ENCODE peak calls at places on chromosomes 2 and 18, in nine cellular contexts. One of them, this sample, is unnamed.

GRCh38 chr2:206850369-206850768 is 85.0 kb downstream of the FASTKD2 start:
- DNase-seq in fibroblast of lung: no peak
- DNase-seq in neuronal stem cell: no peak
- DNase-seq in GM23248: no peak
- DNase-seq in mammary epithelial cell: no peak
- DNase-seq in endodermal cell: no peak
- DNase-seq in kidney: no peak
- DNase-seq in sigmoid colon: no peak
- DNase-seq in NT2/D1: no peak
- DNase-seq in this sample: no peak

GRCh38 chr18:63155169-63155852 is 164.3 kb downstream of the BCL2 start:
- DNase-seq in neuronal stem cell: peak; percentile 41
- DNase-seq in endodermal cell: peak; percentile 98
- DNase-seq in sigmoid colon: peak; percentile 76
- DNase-seq in NT2/D1: peak; percentile 36
- DNase-seq in GM23248: no peak
- DNase-seq in fibroblast of lung: no peak
- DNase-seq in mammary epithelial cell: no peak
- DNase-seq in kidney: peak; percentile 93
- DNase-seq in this sample: peak; percentile 89

GRCh38 chr2:120654383-120655134 is 81.1 kb upstream of the GLI2 start:
- DNase-seq in fibroblast of lung: no peak
- DNase-seq in sigmoid colon: no peak
- DNase-seq in NT2/D1: no peak
- DNase-seq in neuronal stem cell: peak; percentile 6
- DNase-seq in GM23248: no peak
- DNase-seq in kidney: no peak
- DNase-seq in mammary epithelial cell: no peak
- DNase-seq in endodermal cell: peak; percentile 85
- DNase-seq in this sample: peak; percentile 93

GRCh38 chr2:229221641-229222040 is 49.4 kb downstream of the PID1 start:
- DNase-seq in NT2/D1: no peak
- DNase-seq in neuronal stem cell: no peak
- DNase-seq in GM23248: no peak
- DNase-seq in kidney: no peak
- DNase-seq in sigmoid colon: no peak
- DNase-seq in mammary epithelial cell: no peak
- DNase-seq in endodermal cell: no peak
- DNase-seq in fibroblast of lung: no peak
- DNase-seq in this sample: no peak

GRCh38 chr2:227474406-227474805 is 2.5 kb downstream of the AGFG1 start:
- DNase-seq in neuronal stem cell: no peak
- DNase-seq in endodermal cell: no peak
- DNase-seq in sigmoid colon: no peak
- DNase-seq in kidney: no peak
- DNase-seq in fibroblast of lung: no peak
- DNase-seq in GM23248: no peak
- DNase-seq in NT2/D1: no peak
- DNase-seq in mammary epithelial cell: no peak
- DNase-seq in this sample: no peak

GRCh38 chr18:51561821-51562220 is 364.3 kb upstream of the MEX3C start:
- DNase-seq in fibroblast of lung: no peak
- DNase-seq in mammary epithelial cell: no peak
- DNase-seq in NT2/D1: no peak
- DNase-seq in kidney: peak; percentile 56
- DNase-seq in GM23248: no peak
- DNase-seq in neuronal stem cell: no peak
- DNase-seq in endodermal cell: no peak
- DNase-seq in sigmoid colon: no peak
- DNase-seq in this sample: no peak

GRCh38 chr2:240432430-240432819 is 3.0 kb upstream of the GPC1 start:
- DNase-seq in neuronal stem cell: no peak
- DNase-seq in NT2/D1: no peak
- DNase-seq in GM23248: no peak
- DNase-seq in kidney: peak; percentile 40
- DNase-seq in fibroblast of lung: no peak
- DNase-seq in mammary epithelial cell: no peak
- DNase-seq in sigmoid colon: no peak
- DNase-seq in endodermal cell: peak; percentile 32
- DNase-seq in this sample: no peak

GRCh38 chr2:28604284-28604843 is 108.5 kb downstream of the PLB1 start:
- DNase-seq in fibroblast of lung: no peak
- DNase-seq in NT2/D1: no peak
- DNase-seq in endodermal cell: no peak
- DNase-seq in kidney: no peak
- DNase-seq in GM23248: no peak
- DNase-seq in mammary epithelial cell: no peak
- DNase-seq in neuronal stem cell: no peak
- DNase-seq in sigmoid colon: no peak
- DNase-seq in this sample: no peak

DNA sequence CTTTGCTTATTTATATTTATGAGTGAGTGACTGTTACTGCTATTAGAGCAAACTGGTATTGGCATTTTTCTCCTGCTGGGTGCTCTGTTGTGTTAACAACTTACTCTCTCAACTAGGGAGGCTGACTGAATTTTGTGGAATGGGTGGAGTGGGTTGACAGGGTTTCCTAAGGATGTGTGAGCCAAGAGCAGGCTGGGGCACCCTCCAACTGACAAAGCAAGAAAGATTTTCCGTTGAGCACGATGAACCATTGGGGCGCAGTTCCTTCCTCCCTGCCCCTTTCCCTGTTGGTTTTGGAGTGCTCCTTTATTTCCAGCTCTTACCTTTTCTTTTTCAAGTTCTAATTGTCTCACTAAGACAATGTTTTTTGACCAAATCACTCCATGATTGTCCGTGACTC is 20.3 kb downstream of the SEH1L start:
- DNase-seq in GM23248: no peak
- DNase-seq in kidney: no peak
- DNase-seq in NT2/D1: no peak
- DNase-seq in sigmoid colon: no peak
- DNase-seq in neuronal stem cell: no peak
- DNase-seq in endodermal cell: no peak
- DNase-seq in fibroblast of lung: no peak
- DNase-seq in mammary epithelial cell: no peak
- DNase-seq in this sample: no peak
- H3K36me3 ChIP-seq in GM23248: peaks cover 32% of the 10 kb centered on the region
- H3K36me3 ChIP-seq in kidney: peaks cover 19% of the 10 kb centered on the region
- H3K36me3 ChIP-seq in NT2/D1: peaks cover 61% of the 10 kb centered on the region
- H3K36me3 ChIP-seq in sigmoid colon: peaks cover 10% of the 10 kb centered on the region
- H3K36me3 ChIP-seq in neuronal stem cell: peaks cover 22% of the 10 kb centered on the region
- H3K36me3 ChIP-seq in endodermal cell: peaks cover 79% of the 10 kb centered on the region
- H3K36me3 ChIP-seq in fibroblast of lung: peaks cover 5% of the 10 kb centered on the region
- H3K36me3 ChIP-seq in mammary epithelial cell: peaks cover 36% of the 10 kb centered on the region
- H3K36me3 ChIP-seq in this sample: peaks cover 10% of the 10 kb centered on the region

GRCh38 chr2:216502776-216503629 is 4.4 kb downstream of the RPL37A start:
- DNase-seq in neuronal stem cell: no peak
- DNase-seq in GM23248: no peak
- DNase-seq in kidney: no peak
- DNase-seq in mammary epithelial cell: no peak
- DNase-seq in sigmoid colon: no peak
- DNase-seq in fibroblast of lung: no peak
- DNase-seq in endodermal cell: no peak
- DNase-seq in NT2/D1: no peak
- DNase-seq in this sample: no peak

GRCh38 chr2:216501854-216502253 is 3.2 kb downstream of the RPL37A start:
- DNase-seq in kidney: no peak
- DNase-seq in sigmoid colon: no peak
- DNase-seq in NT2/D1: no peak
- DNase-seq in mammary epithelial cell: no peak
- DNase-seq in fibroblast of lung: no peak
- DNase-seq in GM23248: no peak
- DNase-seq in endodermal cell: no peak
- DNase-seq in neuronal stem cell: no peak
- DNase-seq in this sample: no peak

GRCh38 chr2:216503697-216504375 is 5.2 kb downstream of the RPL37A start:
- DNase-seq in NT2/D1: no peak
- DNase-seq in sigmoid colon: no peak
- DNase-seq in fibroblast of lung: no peak
- DNase-seq in endodermal cell: no peak
- DNase-seq in GM23248: no peak
- DNase-seq in neuronal stem cell: no peak
- DNase-seq in kidney: no peak
- DNase-seq in mammary epithelial cell: no peak
- DNase-seq in this sample: no peak

GRCh38 chr2:216505133-216506106 is 6.8 kb downstream of the RPL37A start:
- DNase-seq in endodermal cell: no peak
- DNase-seq in sigmoid colon: no peak
- DNase-seq in kidney: no peak
- DNase-seq in fibroblast of lung: no peak
- DNase-seq in NT2/D1: no peak
- DNase-seq in neuronal stem cell: no peak
- DNase-seq in mammary epithelial cell: no peak
- DNase-seq in GM23248: no peak
- DNase-seq in this sample: no peak

GRCh38 chr2:216504376-216504762 is 5.7 kb downstream of the RPL37A start:
- DNase-seq in neuronal stem cell: no peak
- DNase-seq in kidney: no peak
- DNase-seq in mammary epithelial cell: no peak
- DNase-seq in endodermal cell: no peak
- DNase-seq in fibroblast of lung: no peak
- DNase-seq in NT2/D1: no peak
- DNase-seq in GM23248: no peak
- DNase-seq in sigmoid colon: no peak
- DNase-seq in this sample: no peak
- H3K36me3 ChIP-seq in neuronal stem cell: peaks cover 44% of the 10 kb centered on the region
- H3K36me3 ChIP-seq in kidney: peaks cover 48% of the 10 kb centered on the region
- H3K36me3 ChIP-seq in mammary epithelial cell: peaks cover 58% of the 10 kb centered on the region
- H3K36me3 ChIP-seq in endodermal cell: peaks cover 60% of the 10 kb centered on the region
- H3K36me3 ChIP-seq in fibroblast of lung: peaks cover 26% of the 10 kb centered on the region
- H3K36me3 ChIP-seq in NT2/D1: peaks cover 67% of the 10 kb centered on the region
- H3K36me3 ChIP-seq in GM23248: peaks cover 64% of the 10 kb centered on the region
- H3K36me3 ChIP-seq in sigmoid colon: peaks cover 37% of the 10 kb centered on the region
- H3K36me3 ChIP-seq in this sample: peaks cover 49% of the 10 kb centered on the region

GRCh38 chr2:179613701-179614100 is 247.7 kb downstream of the ZNF385B start:
- DNase-seq in endodermal cell: no peak
- DNase-seq in fibroblast of lung: peak; percentile 36
- DNase-seq in sigmoid colon: no peak
- DNase-seq in mammary epithelial cell: peak; percentile 23
- DNase-seq in NT2/D1: no peak
- DNase-seq in neuronal stem cell: no peak
- DNase-seq in GM23248: peak; percentile 71
- DNase-seq in kidney: no peak
- DNase-seq in this sample: no peak

GRCh38 chr2:179612108-179612507 is 249.3 kb downstream of the ZNF385B start:
- DNase-seq in fibroblast of lung: peak; percentile 46
- DNase-seq in GM23248: peak; percentile 80
- DNase-seq in kidney: no peak
- DNase-seq in sigmoid colon: no peak
- DNase-seq in mammary epithelial cell: no peak
- DNase-seq in endodermal cell: no peak
- DNase-seq in neuronal stem cell: no peak
- DNase-seq in NT2/D1: no peak
- DNase-seq in this sample: no peak

GRCh38 chr2:179614121-179614520 is 247.3 kb downstream of the ZNF385B start:
- DNase-seq in neuronal stem cell: no peak
- DNase-seq in fibroblast of lung: peak; percentile 38
- DNase-seq in endodermal cell: no peak
- DNase-seq in kidney: no peak
- DNase-seq in sigmoid colon: no peak
- DNase-seq in NT2/D1: no peak
- DNase-seq in GM23248: peak; percentile 58
- DNase-seq in mammary epithelial cell: no peak
- DNase-seq in this sample: no peak

GRCh38 chr2:179613299-179613651 is 248.1 kb downstream of the ZNF385B start:
- DNase-seq in mammary epithelial cell: no peak
- DNase-seq in fibroblast of lung: no peak
- DNase-seq in GM23248: peak; percentile 1
- DNase-seq in endodermal cell: no peak
- DNase-seq in NT2/D1: no peak
- DNase-seq in kidney: no peak
- DNase-seq in neuronal stem cell: no peak
- DNase-seq in sigmoid colon: no peak
- DNase-seq in this sample: no peak

DNA sequence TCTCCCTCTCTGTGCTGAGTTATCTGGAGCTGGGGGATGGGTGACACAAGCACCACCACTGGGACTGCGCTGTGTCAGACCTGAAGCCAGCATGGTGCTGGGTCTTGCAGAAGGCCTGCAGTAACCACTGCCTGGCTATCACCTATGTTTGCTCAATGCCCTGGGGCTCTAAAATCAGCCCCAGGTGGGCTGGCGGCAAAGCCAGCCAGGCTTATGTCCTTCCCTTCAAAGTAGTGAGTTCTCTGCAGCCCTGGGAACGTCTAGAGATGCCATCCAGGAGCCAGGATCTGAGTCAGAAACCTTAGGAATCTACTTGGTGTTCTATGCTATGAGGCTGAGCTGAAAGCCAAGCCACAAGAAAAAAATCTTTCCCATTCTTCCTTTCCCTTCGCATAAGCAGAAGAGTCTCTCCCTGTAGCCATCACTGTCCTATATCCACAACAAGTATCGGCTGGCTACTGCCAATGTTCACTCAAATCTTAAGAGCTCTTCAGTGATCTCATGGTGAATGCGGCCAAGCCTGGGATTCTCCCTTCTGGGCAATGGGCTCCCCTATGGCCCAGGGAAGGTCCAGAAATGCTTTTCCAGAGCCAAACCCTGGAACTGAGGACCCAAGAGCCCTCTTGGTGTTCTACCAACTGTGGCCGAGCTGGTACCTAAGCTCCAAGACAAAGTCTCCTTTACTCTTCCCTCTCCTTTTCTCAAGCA is 248.7 kb downstream of the ZNF385B start:
- DNase-seq in sigmoid colon: no peak
- DNase-seq in NT2/D1: no peak
- DNase-seq in endodermal cell: peak; percentile 62
- DNase-seq in mammary epithelial cell: no peak
- DNase-seq in kidney: no peak
- DNase-seq in fibroblast of lung: peak; percentile 22
- DNase-seq in GM23248: peak; percentile 30
- DNase-seq in neuronal stem cell: no peak
- DNase-seq in this sample: no peak
- H3K36me3 ChIP-seq in sigmoid colon: no peaks in the 10 kb centered on the region
- H3K36me3 ChIP-seq in NT2/D1: no peaks in the 10 kb centered on the region
- H3K36me3 ChIP-seq in endodermal cell: no peaks in the 10 kb centered on the region
- H3K36me3 ChIP-seq in mammary epithelial cell: no peaks in the 10 kb centered on the region
- H3K36me3 ChIP-seq in kidney: no peaks in the 10 kb centered on the region
- H3K36me3 ChIP-seq in fibroblast of lung: no peaks in the 10 kb centered on the region
- H3K36me3 ChIP-seq in GM23248: no peaks in the 10 kb centered on the region
- H3K36me3 ChIP-seq in neuronal stem cell: peaks cover 3% of the 10 kb centered on the region
- H3K36me3 ChIP-seq in this sample: no peaks in the 10 kb centered on the region

GRCh38 chr2:86482034-86482433 is 40.9 kb downstream of the KDM3A start:
- DNase-seq in NT2/D1: no peak
- DNase-seq in fibroblast of lung: peak; percentile 27
- DNase-seq in GM23248: peak; percentile 45
- DNase-seq in mammary epithelial cell: peak; percentile 66
- DNase-seq in sigmoid colon: no peak
- DNase-seq in endodermal cell: no peak
- DNase-seq in neuronal stem cell: no peak
- DNase-seq in kidney: no peak
- DNase-seq in this sample: no peak

GRCh38 chr2:86480105-86480504 is 38.9 kb downstream of the KDM3A start:
- DNase-seq in sigmoid colon: peak; percentile 68
- DNase-seq in GM23248: peak; percentile 42
- DNase-seq in mammary epithelial cell: no peak
- DNase-seq in fibroblast of lung: no peak
- DNase-seq in neuronal stem cell: no peak
- DNase-seq in kidney: no peak
- DNase-seq in NT2/D1: no peak
- DNase-seq in endodermal cell: no peak
- DNase-seq in this sample: no peak

GRCh38 chr2:86487062-86487461 is 45.9 kb downstream of the KDM3A start:
- DNase-seq in NT2/D1: no peak
- DNase-seq in sigmoid colon: no peak
- DNase-seq in GM23248: no peak
- DNase-seq in endodermal cell: no peak
- DNase-seq in fibroblast of lung: no peak
- DNase-seq in mammary epithelial cell: no peak
- DNase-seq in kidney: no peak
- DNase-seq in neuronal stem cell: no peak
- DNase-seq in this sample: no peak

GRCh38 chr2:86485103-86485502 is 43.9 kb downstream of the KDM3A start:
- DNase-seq in neuronal stem cell: no peak
- DNase-seq in fibroblast of lung: peak; percentile 41
- DNase-seq in NT2/D1: no peak
- DNase-seq in mammary epithelial cell: no peak
- DNase-seq in endodermal cell: no peak
- DNase-seq in kidney: no peak
- DNase-seq in sigmoid colon: no peak
- DNase-seq in GM23248: peak; percentile 45
- DNase-seq in this sample: no peak

GRCh38 chr2:86484385-86484784 is 43.2 kb downstream of the KDM3A start:
- DNase-seq in GM23248: no peak
- DNase-seq in endodermal cell: no peak
- DNase-seq in kidney: no peak
- DNase-seq in neuronal stem cell: no peak
- DNase-seq in NT2/D1: no peak
- DNase-seq in mammary epithelial cell: no peak
- DNase-seq in fibroblast of lung: no peak
- DNase-seq in sigmoid colon: no peak
- DNase-seq in this sample: no peak
- H3K36me3 ChIP-seq in GM23248: peaks cover 89% of the 10 kb centered on the region
- H3K36me3 ChIP-seq in endodermal cell: peaks cover 99% of the 10 kb centered on the region
- H3K36me3 ChIP-seq in kidney: peaks cover 90% of the 10 kb centered on the region
- H3K36me3 ChIP-seq in neuronal stem cell: peaks cover 43% of the 10 kb centered on the region
- H3K36me3 ChIP-seq in NT2/D1: peaks cover 78% of the 10 kb centered on the region
- H3K36me3 ChIP-seq in mammary epithelial cell: peaks cover 42% of the 10 kb centered on the region
- H3K36me3 ChIP-seq in fibroblast of lung: peaks cover 18% of the 10 kb centered on the region
- H3K36me3 ChIP-seq in sigmoid colon: peaks cover 75% of the 10 kb centered on the region
- H3K36me3 ChIP-seq in this sample: peaks cover 23% of the 10 kb centered on the region